ENCODE peak calls at places on chromosomes 4 and X, in five cellular contexts. V, L, F, B and M are unnamed samples.

GRCh38 chrX:72644946-72645345 is 69.2 kb downstream of the PHKA1 start:
- DNase-seq in V (no peak), L (no peak), F (peak; percentile 6), B (no peak), M (no peak)

GRCh38 chr4:122099896-122100295 is 52.2 kb upstream of the BLTP1 start:
- DNase-seq in V (no peak), L (no peak), F (no peak), B (no peak), M (no peak)

GRCh38 chr4:16642897-16643296 is 255.5 kb downstream of the LDB2 start:
- DNase-seq in V (no peak), L (no peak), F (no peak), B (no peak), M (no peak)

GRCh38 chrX:15882704-15883539 is 28.3 kb upstream of the AP1S2 start:
- DNase-seq in V (no peak), L (no peak), F (peak; percentile 60), B (no peak), M (no peak)

GRCh38 chrX:17024896-17025295 is 78.4 kb downstream of the REPS2 start:
- DNase-seq in V (peak; percentile 34), L (peak; percentile 61), F (no peak), B (no peak), M (no peak)

GRCh38 chrX:129039176-129039575 is 484.1 kb downstream of the SMARCA1 start:
- DNase-seq in V (no peak), L (no peak), F (no peak), B (no peak), M (no peak)

GRCh38 chr4:165709526-165709925 is 163.5 kb upstream of the TLL1 start:
- DNase-seq in V (no peak), L (no peak), F (no peak), B (no peak), M (no peak)

GRCh38 chrX:35098419-35098818 is 155.8 kb downstream of the FAM47B start:
- DNase-seq in V (no peak), L (no peak), F (no peak), B (no peak), M (no peak)

GRCh38 chr4:1169171-1169671 is 3.2 kb downstream of the SPON2 start:
- DNase-seq in V (no peak), L (no peak), F (no peak), B (peak; percentile 50), M (no peak)

GRCh38 chr4:143320113-143320512 is 16.6 kb upstream of the GAB1 start:
- DNase-seq in V (no peak), L (no peak), F (no peak), B (no peak), M (no peak)
- H3K27ac ChIP-seq in V (no peak overlapping the region), L (no peak overlapping the region), F (no peak overlapping the region), B (peak overlapping the region; percentile 10), M (no peak overlapping the region)

GRCh38 chr4:20251796-20252655 is at the start of gene SLIT2:
- DNase-seq in V (peak; percentile 22), L (peak; percentile 88), F (peak; percentile 55), B (peak; percentile 86), M (peak; percentile 95)
- H3K27ac ChIP-seq in V (no peak within 1 kb of the TSS), L (no peak within 1 kb of the TSS), F (no peak within 1 kb of the TSS), B (peak within 1 kb of the TSS; percentile 29), M (peak within 1 kb of the TSS; percentile 76)

GRCh38 chr4:3388461-3389185 is 53.1 kb upstream of the HGFAC start:
- DNase-seq in V (no peak), L (no peak), F (peak; percentile 84), B (no peak), M (peak; percentile 71)
- H3K27ac ChIP-seq in V (no peak overlapping the region), L (no peak overlapping the region), F (peak overlapping the region; percentile 83), B (peak overlapping the region; percentile 81), M (peak overlapping the region; percentile 74)

GRCh38 chrX:100643943-100644587 is at the start of gene SRPX2:
- DNase-seq in V (no peak), L (no peak), F (peak; percentile 80), B (no peak), M (peak; percentile 85)

GRCh38 chrX:100647739-100648138 is 3.7 kb downstream of the SRPX2 start:
- DNase-seq in V (no peak), L (no peak), F (no peak), B (no peak), M (no peak)

GRCh38 chrX:100647095-100647494 is 3.1 kb downstream of the SRPX2 start:
- DNase-seq in V (no peak), L (no peak), F (no peak), B (no peak), M (no peak)

GRCh38 chrX:100643212-100643611 is 787 bp upstream of the SRPX2 start:
- DNase-seq in V (no peak), L (no peak), F (peak; percentile 33), B (no peak), M (no peak)

DNA sequence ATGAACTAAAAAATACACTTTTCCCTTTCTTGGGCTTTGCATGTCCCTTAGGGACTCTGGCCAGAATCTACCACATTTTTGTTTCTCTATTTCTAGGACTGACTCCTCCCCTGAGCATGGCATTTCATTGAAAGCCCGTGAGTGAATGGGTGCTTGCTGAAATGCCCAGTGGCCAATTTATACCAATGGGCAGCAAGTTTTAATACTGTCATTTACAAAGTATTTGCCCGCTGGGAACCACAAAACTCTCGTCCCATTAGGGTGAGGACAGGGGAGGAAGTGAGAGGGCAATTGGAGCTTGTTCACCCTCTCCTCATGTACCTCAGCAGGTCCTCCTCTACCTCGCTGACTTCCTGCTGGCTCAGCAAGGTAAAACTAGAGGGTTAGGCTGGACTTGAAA is 1.1 kb downstream of the SRPX2 start:
- DNase-seq in V (no peak), L (no peak), F (peak; percentile 20), B (no peak), M (no peak)
- H3K27ac ChIP-seq in V (no peak overlapping the region), L (no peak overlapping the region), F (no peak overlapping the region), B (peak overlapping the region; percentile 69), M (peak overlapping the region; percentile 71)

GRCh38 chr4:152536545-152537182 is 772 bp upstream of the FBXW7 start:
- DNase-seq in V (peak; percentile 4), L (no peak), F (peak; percentile 70), B (no peak), M (no peak)

GRCh38 chr4:152535236-152535902 is 523 bp downstream of the FBXW7 start:
- DNase-seq in V (no peak), L (no peak), F (no peak), B (no peak), M (peak; percentile 67)

GRCh38 chr4:152537881-152538280 is 2.0 kb upstream of the FBXW7 start:
- DNase-seq in V (no peak), L (no peak), F (no peak), B (no peak), M (no peak)

GRCh38 chr4:152535903-152536544 is at the start of gene FBXW7:
- DNase-seq in V (peak; percentile 100), L (peak; percentile 99), F (peak; percentile 99), B (peak; percentile 98), M (peak; percentile 99)

DNA sequence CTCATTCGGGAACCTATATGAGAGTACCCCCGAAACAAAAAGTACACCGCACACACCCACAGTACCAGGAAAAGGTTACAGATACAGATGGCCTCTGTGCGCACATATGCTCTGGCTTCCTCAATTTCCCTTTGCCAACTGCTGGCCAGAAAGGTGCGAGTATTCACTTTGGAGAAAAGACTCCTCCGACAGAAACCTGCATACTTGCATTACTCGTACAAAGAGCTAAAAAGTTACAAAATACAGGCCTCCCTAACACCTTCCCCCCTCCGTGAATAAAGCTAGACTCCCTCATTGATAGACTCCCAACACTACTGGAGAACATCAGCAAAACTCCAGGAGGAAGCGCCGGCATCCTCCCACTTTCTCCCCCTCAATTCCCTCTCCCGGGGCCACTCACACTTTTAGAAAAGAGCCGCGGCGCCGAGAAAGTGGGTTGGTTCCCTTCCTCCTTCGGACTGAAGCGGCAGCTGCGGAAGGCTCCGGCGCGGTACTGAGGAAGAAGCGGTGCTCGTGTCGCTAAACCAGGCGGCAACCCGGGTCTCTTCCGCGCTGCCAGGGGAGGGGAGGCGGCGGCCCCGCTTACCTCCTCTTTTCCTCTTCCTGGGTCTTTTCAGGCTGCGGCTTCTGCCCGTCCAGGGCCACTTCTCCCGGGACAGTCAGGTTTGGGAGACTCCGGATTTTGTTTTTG is 1.2 kb downstream of the FBXW7 start:
- DNase-seq in V (peak; percentile 14), L (peak; percentile 35), F (peak; percentile 26), B (no peak), M (no peak)
- H3K27ac ChIP-seq in V (no peak overlapping the region), L (no peak overlapping the region), F (peak overlapping the region; percentile 73), B (peak overlapping the region; percentile 97), M (peak overlapping the region; percentile 93)

GRCh38 chr4:7169134-7169533 is 23.2 kb upstream of the SORCS2 start:
- DNase-seq in V (no peak), L (peak; percentile 17), F (no peak), B (no peak), M (no peak)
- H3K27ac ChIP-seq in V (no peak overlapping the region), L (no peak overlapping the region), F (no peak overlapping the region), B (no peak overlapping the region), M (no peak overlapping the region)

DNA sequence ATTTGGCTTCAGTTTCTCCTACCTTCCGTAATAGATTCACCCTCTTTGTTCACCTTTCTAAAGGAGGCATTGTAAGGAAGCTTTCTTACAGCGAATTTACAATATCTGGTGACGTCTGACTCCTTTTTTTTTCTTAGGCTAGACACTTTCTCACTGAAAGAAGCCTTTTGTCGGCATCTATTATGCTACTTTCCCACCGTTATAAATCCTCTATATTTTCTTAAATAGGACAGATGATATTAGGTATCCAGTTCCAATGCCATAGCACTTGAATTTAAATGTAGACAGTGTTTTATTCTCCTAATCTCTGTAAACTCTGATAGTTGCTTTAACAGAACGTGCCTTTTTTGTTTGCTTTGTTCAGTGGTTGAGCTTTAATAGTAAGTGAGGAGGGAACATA is 302.4 kb downstream of the IL1RAPL1 start:
- DNase-seq in V (no peak), L (no peak), F (no peak), B (no peak), M (no peak)
- H3K27ac ChIP-seq in V (no peak overlapping the region), L (no peak overlapping the region), F (no peak overlapping the region), B (no peak overlapping the region), M (no peak overlapping the region)